ENCODE peak calls at places on chromosomes 4 and X, in seven cellular contexts. B, P, C, J, G, Z and O are unnamed samples.

GRCh38 chr4:113397114-113397701 is 347.8 kb downstream of the ANK2 start:
- DNase-seq in G (no peak), B (no peak), C (no peak), P (no peak), J (no peak), Z (peak; percentile 13), O (no peak)

GRCh38 chrX:34918856-34919255 is 23.7 kb upstream of the FAM47B start:
- DNase-seq in B (no peak), Z (no peak), J (no peak), G (peak; percentile 74), C (no peak), P (no peak), O (no peak)

GRCh38 chr4:77155631-77156345 is 1.2 kb upstream of the CCNG2 start:
- DNase-seq in P (no peak), J (no peak), Z (no peak), C (no peak), G (no peak), B (no peak), O (no peak)

GRCh38 chr4:73850261-73850970 is 2.7 kb upstream of the PF4V1 start:
- DNase-seq in C (no peak), Z (no peak), P (no peak), G (no peak), B (no peak), J (no peak), O (no peak)

GRCh38 chrX:57607295-57608187 is 15.7 kb downstream of the ZXDB start:
- DNase-seq in Z (no peak), B (no peak), C (no peak), J (no peak), G (peak; percentile 10), P (no peak), O (no peak)

GRCh38 chr4:99763635-99764101 is 53.0 kb upstream of the DAPP1 start:
- DNase-seq in C (no peak), B (no peak), G (no peak), J (no peak), P (no peak), Z (peak; percentile 60), O (no peak)

GRCh38 chr4:95193391-95194224 is 355.2 kb downstream of the UNC5C start:
- DNase-seq in C (no peak), Z (no peak), G (peak; percentile 73), P (peak; percentile 70), B (no peak), J (no peak), O (no peak)

GRCh38 chr4:147049940-147050852 is 104.5 kb upstream of the TTC29 start:
- DNase-seq in G (peak; percentile 29), Z (no peak), P (no peak), C (no peak), J (no peak), B (no peak), O (no peak)

GRCh38 chr4:84924439-84924838 is 42.1 kb downstream of the WDFY3 start:
- DNase-seq in J (no peak), G (no peak), C (no peak), Z (no peak), P (no peak), B (no peak), O (no peak)

GRCh38 chr4:113350576-113350975 is 301.1 kb downstream of the ANK2 start:
- DNase-seq in Z (no peak), C (no peak), P (no peak), B (no peak), J (no peak), G (no peak), O (no peak)

GRCh38 chrX:8520791-8521190 is 56.2 kb downstream of the VCX3B start:
- DNase-seq in G (no peak), B (no peak), C (no peak), J (no peak), Z (no peak), P (no peak), O (no peak)

GRCh38 chr4:38857354-38858096 is 908 bp upstream of the TLR6 start:
- DNase-seq in P (no peak), J (no peak), Z (no peak), C (no peak), B (no peak), G (no peak), O (no peak)

GRCh38 chr4:37891221-37892159 is 606 bp downstream of the TBC1D1 start:
- DNase-seq in J (peak; percentile 15), P (no peak), Z (no peak), G (peak; percentile 10), B (peak; percentile 64), C (no peak), O (peak; percentile 51)

GRCh38 chrX:85084770-85085393 is 81.2 kb downstream of the APOOL start:
- DNase-seq in B (peak; percentile 4), C (no peak), P (no peak), Z (no peak), J (no peak), G (peak; percentile 17), O (no peak)

GRCh38 chrX:138008280-138008679 is 442.4 kb downstream of the ZIC3 start:
- DNase-seq in C (no peak), P (no peak), J (no peak), Z (no peak), G (no peak), B (no peak), O (no peak)

GRCh38 chrX:19829817-19830216 is 57.6 kb downstream of the SH3KBP1 start:
- DNase-seq in B (no peak), C (no peak), Z (no peak), G (no peak), J (no peak), P (no peak), O (no peak)

GRCh38 chrX:125651426-125651825 is 331.8 kb downstream of the TEX13C start:
- DNase-seq in Z (no peak), G (no peak), B (no peak), P (no peak), J (no peak), C (no peak), O (no peak)

GRCh38 chr4:63379750-63380522 is 1029.3 kb downstream of the TECRL start:
- DNase-seq in P (peak; percentile 34), J (no peak), C (no peak), Z (no peak), B (no peak), G (no peak), O (no peak)

GRCh38 chr4:92387459-92388069 is 83.8 kb downstream of the GRID2 start:
- DNase-seq in B (no peak), Z (no peak), G (peak; percentile 70), P (no peak), C (no peak), J (no peak), O (no peak)

GRCh38 chr4:133982533-133983224 is 218.9 kb downstream of the PABPC4L start:
- DNase-seq in Z (no peak), J (no peak), G (no peak), C (no peak), P (no peak), B (no peak), O (no peak)

GRCh38 chr4:169665039-169665732 is 44.8 kb downstream of the CLCN3 start:
- DNase-seq in P (no peak), C (no peak), B (no peak), J (no peak), G (no peak), Z (no peak), O (no peak)

GRCh38 chr4:84503495-84504437 is 4.7 kb upstream of the NKX6-1 start:
- DNase-seq in C (no peak), Z (no peak), B (no peak), G (peak; percentile 90), J (no peak), P (no peak), O (no peak)

GRCh38 chrX:3711331-3711917 is 2.0 kb downstream of the PRKX start:
- DNase-seq in J (no peak), P (no peak), G (no peak), C (peak; percentile 18), Z (no peak), B (peak; percentile 54), O (no peak)

GRCh38 chrX:116009348-116009747 is 161.2 kb upstream of the AGTR2 start:
- DNase-seq in B (no peak), J (no peak), Z (no peak), C (no peak), P (no peak), G (no peak), O (no peak)

GRCh38 chrX:17854521-17854920 is 6.6 kb downstream of the RAI2 start:
- DNase-seq in J (no peak), P (no peak), G (no peak), B (no peak), C (no peak), Z (no peak), O (no peak)

GRCh38 chrX:20237864-20238263 is 28.8 kb downstream of the RPS6KA3 start:
- DNase-seq in B (no peak), G (no peak), C (no peak), P (no peak), Z (no peak), J (no peak), O (no peak)

GRCh38 chr4:139833131-139833930 is 167.7 kb downstream of the MGST2 start:
- DNase-seq in Z (no peak), B (no peak), P (no peak), C (no peak), J (no peak), G (no peak), O (no peak)

GRCh38 chrX:130688360-130688759 is 214.6 kb downstream of the ENOX2 start:
- DNase-seq in C (no peak), Z (no peak), J (no peak), B (no peak), G (no peak), P (no peak), O (no peak)

GRCh38 chrX:130680164-130681035 is 222.6 kb downstream of the ENOX2 start:
- DNase-seq in C (no peak), Z (no peak), J (no peak), G (no peak), B (no peak), P (no peak), O (no peak)

GRCh38 chrX:130682990-130683389 is 220.0 kb downstream of the ENOX2 start:
- DNase-seq in G (peak; percentile 6), P (no peak), C (no peak), B (no peak), J (no peak), Z (no peak), O (no peak)
- H3K27ac ChIP-seq in G (peak overlapping the region; percentile 75), P (no peak overlapping the region), C (peak overlapping the region; percentile 43), B (no peak overlapping the region), J (peak overlapping the region; percentile 68), Z (peak overlapping the region; percentile 83), O (no peak overlapping the region)

DNA sequence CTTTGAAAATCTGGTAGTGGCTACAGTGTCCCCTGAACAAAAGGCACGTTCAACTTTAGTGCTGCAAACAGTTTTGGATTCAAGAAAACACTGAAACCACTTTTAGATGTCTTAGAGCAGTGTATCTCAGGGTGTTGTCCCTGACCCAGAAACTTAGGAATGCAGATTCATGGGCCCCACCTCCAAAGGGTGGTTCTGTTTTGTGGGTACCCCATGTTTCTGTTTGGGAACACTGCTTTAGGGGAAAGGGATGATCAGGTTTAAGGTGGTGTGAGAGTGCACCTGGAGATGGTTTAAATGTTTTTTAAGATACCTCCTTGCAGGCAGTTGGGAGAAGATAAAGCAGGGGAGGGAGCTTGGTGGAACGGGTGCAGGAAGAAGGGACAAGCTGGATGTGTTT is 55.6 kb downstream of the JADE1 start:
- DNase-seq in Z (no peak), C (no peak), J (no peak), P (no peak), B (no peak), G (no peak), O (no peak)
- H3K36me3 ChIP-seq in Z (peaks cover 42% of the 10 kb centered on the region), C (no peaks in the 10 kb centered on the region), J (peaks cover 38% of the 10 kb centered on the region), P (peaks cover 71% of the 10 kb centered on the region), B (peaks cover 25% of the 10 kb centered on the region), G (peaks cover 14% of the 10 kb centered on the region), O (peaks cover 20% of the 10 kb centered on the region)

GRCh38 chr4:118265312-118266144 is 87.3 kb downstream of the PRSS12 start:
- DNase-seq in Z (no peak), G (no peak), C (peak; percentile 17), B (peak; percentile 1), J (no peak), P (peak; percentile 88), O (no peak)
- H3K4me3 ChIP-seq in Z (peak overlapping the region; percentile 66), G (peak overlapping the region; percentile 19), C (peak overlapping the region; percentile 51), B (no peak overlapping the region), J (peak overlapping the region; percentile 72), P (peak overlapping the region; percentile 46), O (peak overlapping the region; percentile 29)

GRCh38 chr4:158895797-158896442 is 127.1 kb downstream of the FNIP2 start:
- DNase-seq in P (no peak), J (no peak), B (peak; percentile 20), Z (no peak), G (no peak), C (no peak), O (no peak)
- H3K27ac ChIP-seq in P (no peak overlapping the region), J (no peak overlapping the region), B (peak overlapping the region; percentile 45), Z (peak overlapping the region; percentile 27), G (no peak overlapping the region), C (peak overlapping the region; percentile 22), O (peak overlapping the region; percentile 63)